ENCODE peak calls at places on chromosomes 4 and X, in seven cellular contexts. Y is stimulated activated CD4-positive, alpha-beta T cell treated with anti-CD3 and anti-CD28 coated beads, Interleukin-4, amount 100 ng/mL, for 1 hour; A is NCI-H345; J is T-helper 1 cell; N is fibroblast of the aortic adventitia; Q is NCI-H1105; I is stimulated activated CD8-positive, alpha-beta memory T cell treated with anti-CD3 and anti-CD28 coated beads, Interleukin-15, amount 100 ng/mL, for 24 hours. B is an unnamed sample.

GRCh38 chrX:6852869-6853268 is 294.6 kb upstream of the STS start:
- DNase-seq in A (no peak), I (no peak), J (no peak), Q (peak), Y (no peak), N (no peak), B (no peak)

GRCh38 chr4:155672342-155672741 is 5.7 kb downstream of the GUCY1A1 start:
- DNase-seq in Y (no peak), I (no peak), N (no peak), J (no peak), A (no peak), Q (no peak), B (no peak)

GRCh38 chr4:26870576-26871260 is 10.1 kb downstream of the STIM2 start:
- DNase-seq in Y (no peak), A (no peak), J (no peak), N (no peak), Q (no peak), I (no peak), B (no peak)

GRCh38 chrX:124476562-124476961 is 130.2 kb downstream of the SH2D1A start:
- DNase-seq in Q (no peak), A (no peak), I (no peak), N (no peak), Y (no peak), J (no peak), B (no peak)

GRCh38 chrX:107118322-107119147 is at the start of gene RBM41:
- DNase-seq in Q (peak), N (peak), I (peak), A (peak), Y (peak), J (peak), B (peak)

GRCh38 chr4:56099378-56099786 is 150.6 kb downstream of the CEP135 start:
- DNase-seq in A (no peak), J (no peak), Q (no peak), Y (no peak), I (no peak), N (peak), B (no peak)

GRCh38 chr4:90621080-90621479 is 493.9 kb downstream of the CCSER1 start:
- DNase-seq in J (no peak), I (no peak), Y (no peak), A (no peak), Q (no peak), N (no peak), B (no peak)

GRCh38 chr4:165592386-165592785 is 213.6 kb downstream of the CPE start:
- DNase-seq in N (peak), J (no peak), Q (no peak), Y (no peak), A (no peak), I (no peak), B (no peak)

B was measured in osteoblast.